ENCODE peak calls at places on chromosomes 12 and 14, in four cellular contexts. U, M, E and B are unnamed samples.

GRCh38 chr12:39935275-39935674 is 170.6 kb downstream of the SLC2A13 start:
- DNase-seq in M (no peak), U (no peak), E (no peak), B (no peak)

GRCh38 chr12:88153959-88154358 is 11.9 kb downstream of the TMTC3 start:
- DNase-seq in U (no peak), M (no peak), E (no peak), B (no peak)

GRCh38 chr14:22520235-22520634 is 68.8 kb downstream of the DAD1 start:
- DNase-seq in E (no peak), M (no peak), U (no peak), B (no peak)

GRCh38 chr12:6843118-6843902 is 2.6 kb downstream of the GNB3 start:
- DNase-seq in U (no peak), E (peak; percentile 10), M (no peak), B (no peak)

GRCh38 chr14:52142504-52142903 is 73.6 kb upstream of the NID2 start:
- DNase-seq in M (no peak), E (no peak), U (peak; percentile 52), B (no peak)

GRCh38 chr14:44756577-44756976 is 205.2 kb downstream of the KLHL28 start:
- DNase-seq in U (no peak), E (no peak), M (no peak), B (no peak)

GRCh38 chr14:45793081-45793480 is 540.1 kb upstream of the MIS18BP1 start:
- DNase-seq in E (no peak), M (peak; percentile 5), U (no peak), B (no peak)

GRCh38 chr12:104547239-104547638 is 90.5 kb downstream of the CHST11 start:
- DNase-seq in U (no peak), M (no peak), E (no peak), B (no peak)

GRCh38 chr14:52327374-52328226 is 13.5 kb downstream of the PTGER2 start:
- DNase-seq in E (no peak), U (no peak), M (no peak), B (no peak)

GRCh38 chr12:57159341-57159740 is 11.9 kb upstream of the LRP1-AS start:
- DNase-seq in M (no peak), U (no peak), E (no peak), B (no peak)

GRCh38 chr12:111174283-111175108 is 194.4 kb downstream of the PHETA1 start:
- DNase-seq in E (no peak), M (no peak), U (no peak), B (no peak)

GRCh38 chr12:131672941-131673330 is 38.0 kb upstream of the SFSWAP start:
- DNase-seq in M (no peak), U (no peak), E (no peak), B (no peak)

GRCh38 chr12:7667025-7667575 is 1.4 kb upstream of the APOBEC1 start:
- DNase-seq in E (no peak), U (no peak), M (no peak), B (no peak)

GRCh38 chr12:87155616-87156015 is 873.6 kb downstream of the C12orf50 start:
- DNase-seq in M (no peak), E (no peak), U (no peak), B (no peak)

GRCh38 chr14:29463727-29464370 is 463.8 kb downstream of the PRKD1 start:
- DNase-seq in E (no peak), M (no peak), U (no peak), B (no peak)

GRCh38 chr14:91140672-91141071 is 26.8 kb downstream of the DGLUCY start:
- DNase-seq in U (no peak), E (peak; percentile 47), M (peak; percentile 26), B (no peak)

GRCh38 chr14:105187935-105188524 is 6.9 kb upstream of the NUDT14 start:
- DNase-seq in E (peak; percentile 56), U (no peak), M (peak; percentile 81), B (no peak)

GRCh38 chr12:31524791-31525495 is 66.0 kb downstream of the DENND5B start:
- DNase-seq in E (no peak), M (no peak), U (no peak), B (no peak)

GRCh38 chr12:6520186-6520585 is 14.1 kb upstream of the GAPDH start:
- DNase-seq in M (no peak), U (no peak), E (no peak), B (no peak)

GRCh38 chr14:92844220-92844619 is 50.1 kb downstream of the GOLGA5 start:
- DNase-seq in U (no peak), E (no peak), M (no peak), B (no peak)

GRCh38 chr12:123057505-123058265 is 77.2 kb downstream of the ARL6IP4 start:
- DNase-seq in E (no peak), M (no peak), U (no peak), B (no peak)

GRCh38 chr14:76267322-76268012 is 108.5 kb upstream of the ESRRB start:
- DNase-seq in E (peak; percentile 13), U (peak; percentile 70), M (peak; percentile 82), B (peak; percentile 68)

DNA sequence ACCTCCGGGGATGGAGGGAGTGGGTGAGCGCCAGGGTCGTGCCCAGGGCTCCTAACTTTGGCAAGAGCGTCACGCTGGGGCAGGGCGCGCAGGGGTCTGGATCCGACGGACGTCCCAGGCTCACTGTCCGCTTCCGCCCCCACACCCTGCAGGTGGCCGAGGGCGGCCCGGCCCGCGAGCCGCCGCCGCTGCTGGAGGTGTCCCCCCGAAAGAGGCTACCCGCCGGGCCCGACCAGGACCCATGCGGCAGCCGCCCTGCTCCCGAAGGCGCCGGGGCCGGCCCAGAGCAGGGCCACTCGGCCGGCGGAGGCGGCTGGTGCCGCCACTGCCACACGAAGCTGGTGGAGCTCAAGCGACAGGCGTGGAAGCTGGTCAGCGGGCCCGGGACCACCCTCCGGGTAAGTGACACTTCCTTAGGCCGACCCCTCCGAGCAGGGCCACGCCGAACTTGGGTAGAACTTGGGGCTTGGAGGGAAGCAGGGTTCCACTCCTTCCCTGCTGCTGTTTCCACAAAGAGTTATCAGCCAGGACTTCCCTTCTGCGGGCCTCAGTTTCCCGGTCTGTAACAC is 588 bp downstream of the KIF26A start:
- DNase-seq in E (no peak), M (peak; percentile 8), U (peak; percentile 37), B (no peak)
- H3K4me3 ChIP-seq in E (peak overlapping the region; percentile 51), M (no peak overlapping the region), U (peak overlapping the region; percentile 37), B (peak overlapping the region; percentile 52)

GRCh38 chr14:38900887-38901286 is 202.1 kb downstream of the SEC23A start:
- DNase-seq in M (no peak), E (no peak), U (no peak), B (no peak)
- H3K27me3 ChIP-seq in M (no peaks in the 10 kb centered on the region), E (no peaks in the 10 kb centered on the region), U (no peaks in the 10 kb centered on the region), B (no peaks in the 10 kb centered on the region)

GRCh38 chr14:36652542-36653201 is 9.0 kb upstream of the PAX9 start:
- DNase-seq in U (no peak), E (no peak), M (no peak), B (no peak)

GRCh38 chr14:36655571-36655962 is 6.1 kb upstream of the PAX9 start:
- DNase-seq in E (no peak), U (no peak), M (no peak), B (no peak)

GRCh38 chr14:36654185-36655053 is 7.2 kb upstream of the PAX9 start:
- DNase-seq in U (no peak), E (no peak), M (no peak), B (no peak)

GRCh38 chr14:36655054-36655381 is 6.6 kb upstream of the PAX9 start:
- DNase-seq in U (no peak), M (no peak), E (no peak), B (no peak)

GRCh38 chr14:36653412-36653811 is 8.2 kb upstream of the PAX9 start:
- DNase-seq in M (no peak), U (no peak), E (no peak), B (no peak)
- TF ChIP-seq POLR2A in M (no peak), U (no peak), E (no peak), B (no peak)

GRCh38 chr14:102437997-102438922 is 71.3 kb downstream of the ANKRD9 start:
- DNase-seq in M (peak; percentile 88), U (peak; percentile 94), E (peak; percentile 91), B (peak; percentile 86)
- H3K4me3 ChIP-seq in M (no peak overlapping the region), U (no peak overlapping the region), E (no peak overlapping the region), B (peak overlapping the region; percentile 18)

DNA sequence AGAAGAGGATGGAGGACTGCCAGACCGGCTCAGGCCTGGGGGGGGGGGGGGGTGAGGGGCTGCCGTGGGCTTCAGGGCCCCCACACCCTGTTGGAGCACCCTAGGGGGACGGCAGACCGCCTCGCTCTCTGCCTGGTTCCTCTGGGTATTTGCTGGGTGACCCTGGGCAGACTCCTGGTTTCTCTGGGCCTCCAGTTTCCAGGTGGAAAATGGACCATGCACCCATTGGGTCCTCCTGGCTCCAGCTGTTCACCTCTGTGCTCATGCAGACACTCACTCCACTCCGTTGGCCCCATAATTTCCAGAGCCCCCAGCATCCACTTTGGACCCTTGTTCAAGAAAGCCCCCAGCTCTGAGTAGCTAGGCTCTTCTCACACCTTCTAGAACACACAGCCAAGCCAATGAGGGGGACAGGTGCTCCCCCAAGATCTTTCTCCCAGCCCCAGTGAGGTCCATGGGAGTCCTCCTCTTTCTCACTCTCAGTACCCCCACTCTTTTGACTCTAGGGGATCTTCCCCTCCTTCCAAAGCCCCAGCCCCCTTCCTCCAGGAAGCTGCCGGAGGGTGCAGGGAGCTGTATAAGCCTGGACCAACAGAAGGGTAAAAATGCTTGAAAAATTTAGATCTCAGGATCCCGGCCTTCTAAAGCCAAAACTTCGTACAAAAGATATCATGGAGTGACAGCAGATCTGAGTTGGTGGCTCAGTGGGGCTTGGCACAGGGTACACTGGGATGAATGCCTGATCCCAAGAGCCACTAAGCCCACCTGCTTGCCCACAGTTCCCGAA is 174.8 kb upstream of the RTL1 start:
- DNase-seq in U (no peak), M (no peak), E (peak; percentile 3), B (no peak)
- H3K27me3 ChIP-seq in U (no peaks in the 10 kb centered on the region), M (peaks cover 9% of the 10 kb centered on the region), E (peaks cover 57% of the 10 kb centered on the region), B (peaks cover 45% of the 10 kb centered on the region)

GRCh38 chr12:26125451-26126339 is 858 bp upstream of the BHLHE41 start:
- DNase-seq in M (peak; percentile 89), E (peak; percentile 83), U (peak; percentile 77), B (peak; percentile 89)
- TF ChIP-seq POLR2A in M (peak; percentile 90), E (peak; percentile 88), U (peak; percentile 49), B (peak; percentile 86)

DNA sequence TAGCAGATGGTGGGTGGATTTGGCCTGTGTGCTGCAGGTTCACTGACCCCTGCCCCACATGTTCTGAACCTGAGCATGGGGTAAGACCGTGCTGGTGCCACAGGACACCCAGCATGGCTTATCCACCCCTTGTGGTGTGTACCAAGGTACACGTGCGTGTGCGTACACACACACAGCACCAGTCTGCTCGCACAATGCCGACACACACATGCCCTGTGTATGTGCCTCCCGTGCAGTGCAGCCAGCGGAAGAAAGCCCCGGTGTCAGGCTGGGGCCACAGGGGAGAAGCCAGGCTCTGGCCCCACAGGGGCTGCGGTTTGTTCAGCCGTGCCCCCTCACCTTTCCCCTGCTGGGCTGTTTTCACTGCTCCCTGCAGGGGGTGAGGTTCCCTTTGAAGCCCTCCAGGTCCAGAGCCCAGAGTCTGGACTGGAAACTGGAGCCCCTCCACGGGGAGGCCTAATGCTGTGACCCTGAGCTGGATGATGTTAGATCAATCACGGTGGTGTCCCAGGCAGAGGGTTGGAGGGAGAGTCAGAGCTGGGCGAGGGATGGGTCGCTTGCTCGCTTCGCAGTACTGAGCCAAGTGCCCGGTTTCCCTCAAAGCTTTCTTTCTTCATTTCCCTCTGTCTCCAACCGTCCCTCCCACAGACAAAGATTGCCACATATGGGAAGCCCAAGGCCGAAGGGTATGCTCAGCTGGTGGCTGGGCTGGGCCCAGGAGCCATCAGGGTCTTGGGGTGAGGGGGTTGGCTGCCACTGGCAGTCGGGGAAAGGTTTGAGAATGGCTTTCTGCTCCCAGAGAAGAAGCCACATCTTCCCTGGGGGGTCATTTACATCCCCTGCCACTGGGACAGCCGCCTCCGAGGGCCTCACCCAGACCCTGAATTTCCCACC is 6.2 kb downstream of the DTX1 start:
- DNase-seq in U (no peak), M (no peak), E (no peak), B (no peak)
- H3K4me3 ChIP-seq in U (no peak overlapping the region), M (no peak overlapping the region), E (no peak overlapping the region), B (no peak overlapping the region)